ENCODE peak calls at places on chromosomes 2 and 18, in five cellular contexts. A is pancreas, P is adrenal gland, T is heart right ventricle, S is endothelial cell of umbilical vein. Y is an unnamed sample.

GRCh38 chr2:234939576-234939975 is 12.2 kb upstream of the SH3BP4 start:
- DNase-seq in A (no peak), P (no peak), T (no peak), S (no peak), Y (no peak)

GRCh38 chr2:216533504-216534068 is 34.9 kb downstream of the RPL37A start:
- DNase-seq in A (no peak), P (peak; percentile 42), T (no peak), S (no peak), Y (peak; percentile 65)

GRCh38 chr2:44777542-44777941 is 164.0 kb upstream of the SIX3 start:
- DNase-seq in A (no peak), P (no peak), T (peak; percentile 10), S (no peak), Y (no peak)

GRCh38 chr2:234289789-234290188 is 207.1 kb downstream of the ARL4C start:
- DNase-seq in A (no peak), P (peak; percentile 56), T (no peak), S (no peak), Y (no peak)

GRCh38 chr2:18784245-18784644 is 194.9 kb upstream of the NT5C1B start:
- DNase-seq in A (no peak), P (no peak), T (no peak), S (no peak), Y (no peak)

GRCh38 chr2:238505119-238505891 is 78.6 kb downstream of the ASB1 start:
- DNase-seq in A (no peak), P (no peak), T (no peak), S (no peak), Y (no peak)

GRCh38 chr18:33576999-33577687 is 876 bp upstream of the ASXL3 start:
- DNase-seq in A (no peak), P (no peak), T (no peak), S (peak; percentile 4), Y (no peak)

GRCh38 chr18:79421275-79421857 is 25.6 kb downstream of the NFATC1 start:
- DNase-seq in A (no peak), P (no peak), T (no peak), S (no peak), Y (no peak)

GRCh38 chr2:108212671-108213070 is 27.1 kb upstream of the SULT1C3 start:
- DNase-seq in A (no peak), P (no peak), T (no peak), S (no peak), Y (no peak)

GRCh38 chr2:3101704-3102055 is 275.9 kb downstream of the EIPR1 start:
- DNase-seq in A (no peak), P (peak; percentile 42), T (no peak), S (no peak), Y (no peak)

GRCh38 chr2:106841886-106842645 is 43.9 kb downstream of the ST6GAL2 start:
- DNase-seq in A (peak; percentile 94), P (no peak), T (no peak), S (no peak), Y (peak; percentile 27)

GRCh38 chr18:23189768-23190661 is 54.7 kb downstream of the CABLES1 start:
- DNase-seq in A (no peak), P (no peak), T (no peak), S (no peak), Y (no peak)

GRCh38 chr2:171347591-171348032 is 86.2 kb downstream of the METTL8 start:
- DNase-seq in A (no peak), P (peak; percentile 54), T (no peak), S (peak; percentile 59), Y (peak; percentile 22)

GRCh38 chr2:240576036-240576435 is 7.8 kb downstream of the RNPEPL1 start:
- DNase-seq in A (no peak), P (no peak), T (no peak), S (no peak), Y (no peak)

GRCh38 chr18:2337552-2338141 is 233.7 kb downstream of the METTL4 start:
- DNase-seq in A (peak; percentile 27), P (peak; percentile 55), T (peak; percentile 10), S (peak; percentile 27), Y (no peak)

GRCh38 chr18:8823530-8823929 is 118.2 kb downstream of the MTCL1 start:
- DNase-seq in A (no peak), P (no peak), T (no peak), S (no peak), Y (no peak)

GRCh38 chr2:239829326-239829725 is 195.8 kb downstream of the NDUFA10 start:
- DNase-seq in A (no peak), P (peak; percentile 27), T (no peak), S (no peak), Y (no peak)

GRCh38 chr2:141611981-141612380 is 518.8 kb downstream of the LRP1B start:
- DNase-seq in A (no peak), P (no peak), T (no peak), S (peak; percentile 85), Y (no peak)

GRCh38 chr18:79782566-79783308 is 15.0 kb upstream of the KCNG2 start:
- DNase-seq in A (no peak), P (no peak), T (no peak), S (no peak), Y (no peak)

GRCh38 chr2:30758315-30758714 is 48.9 kb downstream of the CAPN13 start:
- DNase-seq in A (no peak), P (no peak), T (no peak), S (no peak), Y (no peak)

GRCh38 chr2:75587954-75588587 is 27.3 kb upstream of the EVA1A start:
- DNase-seq in A (no peak), P (no peak), T (no peak), S (no peak), Y (no peak)

GRCh38 chr18:61771861-61772260 is 120.9 kb downstream of the RNF152 start:
- DNase-seq in A (no peak), P (no peak), T (no peak), S (no peak), Y (no peak)

GRCh38 chr2:130766711-130767407 is 11.5 kb downstream of the AMER3 start:
- DNase-seq in A (no peak), P (peak; percentile 39), T (no peak), S (no peak), Y (no peak)

DNA sequence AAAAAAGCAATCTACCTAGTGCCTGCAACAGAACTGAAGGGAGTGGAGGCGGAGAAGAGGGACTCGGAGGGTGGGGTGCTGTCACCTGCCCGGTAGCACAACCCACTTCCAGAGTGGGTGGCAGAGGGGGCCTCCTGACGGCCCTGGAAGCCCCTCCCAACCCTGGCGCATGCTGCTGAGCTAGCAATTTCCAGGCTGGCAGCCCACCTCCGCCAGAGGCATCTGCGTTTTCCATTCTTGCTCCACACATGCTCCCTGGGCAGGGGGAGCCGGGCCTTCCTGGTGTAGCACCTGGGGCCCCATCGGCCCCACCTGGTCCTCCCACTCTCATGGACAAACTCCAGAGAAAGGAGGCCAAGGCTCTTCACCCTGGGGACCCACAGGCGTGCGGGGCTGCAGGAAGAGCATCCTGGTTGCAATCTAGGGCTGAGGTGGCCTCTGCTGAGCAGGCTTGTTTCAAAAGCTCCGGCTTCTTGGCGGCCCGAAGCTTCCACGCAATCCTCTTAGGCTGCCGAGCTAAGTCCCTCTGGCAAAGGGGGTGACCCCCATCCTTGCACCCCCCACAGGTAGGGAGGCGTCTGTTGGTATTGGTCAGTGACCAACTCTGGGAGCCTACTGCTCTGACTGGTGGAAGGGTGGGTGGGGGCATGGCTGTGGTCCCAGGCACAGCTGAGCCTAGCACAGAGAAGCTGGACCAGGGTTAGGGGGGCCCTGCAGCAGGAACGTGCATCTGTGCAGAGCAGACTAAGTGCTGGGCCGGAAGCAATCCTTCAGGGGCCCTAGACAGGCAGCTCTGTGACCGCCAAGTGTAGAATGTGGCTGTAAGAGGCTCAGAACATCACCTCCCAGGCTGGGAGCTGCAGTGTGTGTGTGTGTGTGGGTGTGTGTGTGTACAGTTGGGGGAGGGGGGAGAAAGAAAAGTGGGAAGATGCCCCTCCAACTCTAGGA is 2.6 kb downstream of the HS6ST1 start:
- DNase-seq in A (peak; percentile 9), P (peak; percentile 68), T (peak; percentile 2), S (no peak), Y (peak; percentile 10)
- H3K4me1 ChIP-seq in A (no peaks in the 10 kb centered on the region), P (peaks cover 39% of the 10 kb centered on the region), T (peaks cover 52% of the 10 kb centered on the region), S (peaks cover 11% of the 10 kb centered on the region), Y (no peaks in the 10 kb centered on the region)

GRCh38 chr2:138507267-138507666 is 5.7 kb downstream of the SPOPL start:
- DNase-seq in A (no peak), P (no peak), T (no peak), S (no peak), Y (no peak)
- H3K4me1 ChIP-seq in A (peaks cover 36% of the 10 kb centered on the region), P (peaks cover 9% of the 10 kb centered on the region), T (peaks cover 59% of the 10 kb centered on the region), S (peaks cover 18% of the 10 kb centered on the region), Y (no peaks in the 10 kb centered on the region)

GRCh38 chr2:186688813-186689212 is 5.0 kb upstream of the FAM171B start:
- DNase-seq in A (no peak), P (no peak), T (no peak), S (no peak), Y (no peak)

GRCh38 chr2:186690796-186691195 is 3.1 kb upstream of the FAM171B start:
- DNase-seq in A (no peak), P (no peak), T (no peak), S (no peak), Y (no peak)

GRCh38 chr2:186693446-186693842 is 416 bp upstream of the FAM171B start:
- DNase-seq in A (no peak), P (no peak), T (no peak), S (no peak), Y (no peak)

GRCh38 chr2:186691900-186692299 is 2.0 kb upstream of the FAM171B start:
- DNase-seq in A (no peak), P (no peak), T (no peak), S (no peak), Y (no peak)

DNA sequence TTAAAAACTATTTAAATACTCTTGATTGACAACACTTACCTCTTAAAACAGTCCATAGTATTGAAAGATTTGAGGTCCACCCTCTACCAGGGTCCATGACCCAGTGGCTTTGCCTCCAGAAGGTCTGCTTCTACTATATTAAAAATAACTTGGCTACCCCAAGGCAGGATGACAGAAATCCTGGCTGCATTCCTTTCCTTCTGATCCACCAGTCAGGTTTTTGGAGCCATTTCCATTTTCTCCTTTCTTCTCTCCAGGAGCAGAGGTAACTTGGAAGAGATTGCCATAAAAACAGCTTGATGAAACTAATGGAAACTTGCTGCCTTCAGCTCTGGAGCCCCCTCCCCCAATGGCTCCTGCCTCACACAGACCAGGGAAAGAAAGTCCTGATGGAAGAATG is 2.6 kb upstream of the FAM171B start:
- DNase-seq in A (no peak), P (no peak), T (no peak), S (no peak), Y (no peak)
- H3K4me1 ChIP-seq in A (no peaks in the 10 kb centered on the region), P (peaks cover 4% of the 10 kb centered on the region), T (peaks cover 18% of the 10 kb centered on the region), S (peaks cover 14% of the 10 kb centered on the region), Y (no peaks in the 10 kb centered on the region)

GRCh38 chr2:207154556-207155179 is 11.1 kb downstream of the KLF7 start:
- DNase-seq in A (no peak), P (no peak), T (no peak), S (no peak), Y (no peak)

GRCh38 chr2:207149253-207150213 is 16.2 kb downstream of the KLF7 start:
- DNase-seq in A (no peak), P (peak; percentile 66), T (no peak), S (peak; percentile 44), Y (no peak)

GRCh38 chr2:207153266-207153990 is 12.3 kb downstream of the KLF7 start:
- DNase-seq in A (no peak), P (no peak), T (no peak), S (no peak), Y (no peak)

GRCh38 chr2:207148025-207148424 is 17.7 kb downstream of the KLF7 start:
- DNase-seq in A (no peak), P (no peak), T (no peak), S (peak; percentile 43), Y (peak; percentile 38)

DNA sequence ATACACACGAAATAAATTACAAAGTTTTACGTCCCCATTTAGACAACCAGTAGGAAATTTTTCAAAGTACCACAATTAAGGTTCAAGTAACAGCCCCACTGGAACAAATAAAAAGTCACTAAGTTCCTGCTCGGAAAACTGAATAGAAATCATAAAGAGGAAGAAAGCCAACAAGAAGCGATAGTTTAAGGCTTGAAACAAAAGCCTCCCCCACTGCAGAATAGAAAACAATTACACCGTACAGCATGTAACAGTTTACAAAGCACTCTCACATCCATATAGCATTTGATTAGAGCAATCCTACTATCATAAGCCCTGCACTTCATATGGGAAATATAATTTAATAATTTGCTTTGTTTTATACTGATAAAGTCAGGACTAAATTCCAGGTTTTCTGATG is 15.5 kb downstream of the KLF7 start:
- DNase-seq in A (no peak), P (no peak), T (no peak), S (no peak), Y (no peak)
- H3K4me1 ChIP-seq in A (no peaks in the 10 kb centered on the region), P (peaks cover 37% of the 10 kb centered on the region), T (peaks cover 100% of the 10 kb centered on the region), S (peaks cover 64% of the 10 kb centered on the region), Y (peaks cover 5% of the 10 kb centered on the region)

Y was measured in prostate gland.